ENCODE peak calls at places on chromosomes 5 and 9, in nine cellular contexts. I, N, E, T, Y, X, Z, Q and C are unnamed samples.

GRCh38 chr5:98771389-98772109 is 1.9 kb upstream of the RGMB start:
- DNase-seq in I (no peak), N (peak), E (no peak), T (peak), Y (no peak), X (peak), Z (peak), Q (peak), C (peak)

GRCh38 chr9:127896395-127897193 is 2.8 kb downstream of the ST6GALNAC6 start:
- DNase-seq in I (no peak), N (no peak), E (no peak), T (no peak), Y (no peak), X (no peak), Z (no peak), Q (no peak), C (no peak)

GRCh38 chr5:165360366-165361142 is 1855.1 kb downstream of the MAT2B start:
- DNase-seq in I (no peak), N (no peak), E (no peak), T (no peak), Y (no peak), X (no peak), Z (no peak), Q (no peak), C (no peak)

GRCh38 chr9:77935974-77936373 is 95.6 kb downstream of the GNAQ start:
- DNase-seq in I (no peak), N (no peak), E (no peak), T (no peak), Y (no peak), X (no peak), Z (no peak), Q (no peak), C (no peak)

GRCh38 chr9:137786511-137786920 is 91.1 kb upstream of the CACNA1B start:
- DNase-seq in I (no peak), N (peak), E (no peak), T (no peak), Y (no peak), X (peak), Z (no peak), Q (no peak), C (no peak)

GRCh38 chr5:172399826-172400225 is 54.5 kb downstream of the SH3PXD2B start:
- DNase-seq in I (no peak), N (no peak), E (no peak), T (no peak), Y (no peak), X (no peak), Z (no peak), Q (no peak), C (no peak)

GRCh38 chr5:45779874-45780671 is 83.9 kb upstream of the HCN1 start:
- DNase-seq in I (no peak), N (no peak), E (no peak), T (no peak), Y (no peak), X (no peak), Z (no peak), Q (no peak), C (no peak)

GRCh38 chr5:139619861-139620260 is 28.3 kb upstream of the CXXC5 start:
- DNase-seq in I (no peak), N (no peak), E (peak), T (no peak), Y (no peak), X (no peak), Z (no peak), Q (no peak), C (no peak)

GRCh38 chr5:95817430-95817829 is 5.1 kb downstream of the GLRX start:
- DNase-seq in I (no peak), N (peak), E (no peak), T (no peak), Y (no peak), X (peak), Z (peak), Q (no peak), C (no peak)

GRCh38 chr5:25414746-25415145 is 770.0 kb upstream of the CDH10 start:
- DNase-seq in I (no peak), N (no peak), E (no peak), T (no peak), Y (no peak), X (no peak), Z (no peak), Q (no peak), C (no peak)

GRCh38 chr5:127386557-127386956 is 96.0 kb downstream of the MEGF10 start:
- DNase-seq in I (no peak), N (peak), E (no peak), T (no peak), Y (no peak), X (peak), Z (no peak), Q (no peak), C (no peak)

GRCh38 chr9:116477584-116478141 is 209.4 kb upstream of the TRIM32 start:
- DNase-seq in I (no peak), N (no peak), E (no peak), T (no peak), Y (no peak), X (no peak), Z (no peak), Q (no peak), C (no peak)

GRCh38 chr9:89291741-89292140 is 19.3 kb upstream of the CKS2 start:
- DNase-seq in I (no peak), N (no peak), E (no peak), T (no peak), Y (no peak), X (no peak), Z (no peak), Q (no peak), C (no peak)

GRCh38 chr9:98791147-98792095 is 4.9 kb downstream of the ANKS6 start:
- DNase-seq in I (peak), N (peak), E (peak), T (peak), Y (peak), X (peak), Z (peak), Q (peak), C (peak)

GRCh38 chr5:157266286-157267007 is 524 bp downstream of the CYFIP2 start:
- DNase-seq in I (peak), N (no peak), E (no peak), T (peak), Y (peak), X (no peak), Z (no peak), Q (no peak), C (no peak)

GRCh38 chr5:142779163-142779562 is 9.0 kb downstream of the ARHGAP26 start:
- DNase-seq in I (no peak), N (peak), E (no peak), T (no peak), Y (no peak), X (peak), Z (no peak), Q (no peak), C (no peak)

GRCh38 chr9:108103294-108103693 is 613.7 kb upstream of the KLF4 start:
- DNase-seq in I (no peak), N (peak), E (no peak), T (no peak), Y (no peak), X (no peak), Z (no peak), Q (no peak), C (no peak)

GRCh38 chr5:164422400-164422799 is 917.0 kb downstream of the MAT2B start:
- DNase-seq in I (no peak), N (peak), E (no peak), T (no peak), Y (no peak), X (no peak), Z (no peak), Q (no peak), C (no peak)

GRCh38 chr5:6763191-6763590 is 50.0 kb downstream of the TENT4A start:
- DNase-seq in I (no peak), N (no peak), E (no peak), T (no peak), Y (no peak), X (no peak), Z (no peak), Q (no peak), C (no peak)

GRCh38 chr9:121494192-121494591 is 5.5 kb downstream of the GGTA1 start:
- DNase-seq in I (no peak), N (no peak), E (no peak), T (no peak), Y (no peak), X (no peak), Z (no peak), Q (no peak), C (no peak)

GRCh38 chr5:86129009-86129408 is 488.7 kb upstream of the COX7C start:
- DNase-seq in I (no peak), N (no peak), E (no peak), T (no peak), Y (no peak), X (no peak), Z (no peak), Q (no peak), C (no peak)

GRCh38 chr9:1083325-1083913 is 33.3 kb downstream of the DMRT2 start:
- DNase-seq in I (no peak), N (no peak), E (peak), T (no peak), Y (peak), X (no peak), Z (peak), Q (no peak), C (no peak)

GRCh38 chr5:23314827-23315226 is 192.6 kb upstream of the PRDM9 start:
- DNase-seq in I (no peak), N (peak), E (no peak), T (no peak), Y (no peak), X (no peak), Z (no peak), Q (no peak), C (no peak)

GRCh38 chr5:175059687-175060194 is 335.4 kb downstream of the MSX2 start:
- DNase-seq in I (no peak), N (no peak), E (no peak), T (peak), Y (no peak), X (peak), Z (no peak), Q (no peak), C (no peak)
- TF ChIP-seq CTCF in I (no peak), N (no peak), E (no peak), T (no peak), Y (no peak), X (no peak), Z (no peak), Q (no peak), C (no peak)

GRCh38 chr5:141343242-141343952 is at the start of gene PCDHGA3:
- DNase-seq in I (no peak), N (peak), E (no peak), T (no peak), Y (no peak), X (peak), Z (no peak), Q (no peak), C (no peak)
- TF ChIP-seq CTCF in I (no peak), N (peak), E (no peak), T (no peak), Y (peak), X (peak), Z (peak), Q (peak), C (no peak)

DNA sequence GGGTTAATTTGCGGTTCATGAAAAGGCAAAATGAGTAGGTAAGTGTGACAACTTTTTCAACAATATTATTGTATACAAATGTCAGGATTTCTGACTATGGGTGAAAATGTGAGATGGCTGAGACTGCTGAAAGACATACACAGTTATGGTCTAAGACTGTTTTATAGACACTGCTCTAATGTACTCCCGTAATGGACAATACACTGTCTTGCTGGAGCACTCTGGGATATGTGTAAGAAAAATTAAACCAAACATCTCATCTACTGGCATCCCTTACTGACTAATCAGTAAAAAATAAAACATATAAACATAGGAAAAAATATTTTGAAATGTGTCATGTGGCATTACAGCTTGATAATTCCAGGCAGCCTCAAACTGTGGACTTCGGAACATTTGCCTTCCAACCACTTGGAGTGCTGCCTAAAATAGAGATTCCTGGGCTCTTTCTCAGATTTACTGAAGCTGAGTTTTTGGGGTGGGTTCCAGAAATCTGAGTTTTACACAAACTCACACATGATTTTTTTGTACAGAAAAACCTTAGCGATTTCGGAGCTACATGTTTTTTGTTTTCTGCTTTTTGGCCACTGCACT is 233.9 kb upstream of the TBCA start:
- DNase-seq in I (no peak), N (peak), E (no peak), T (no peak), Y (no peak), X (peak), Z (peak), Q (no peak), C (no peak)
- TF ChIP-seq CTCF in I (no peak), N (peak), E (no peak), T (no peak), Y (no peak), X (peak), Z (no peak), Q (no peak), C (no peak)

GRCh38 chr5:126359884-126360283 is 63.3 kb upstream of the GRAMD2B start:
- DNase-seq in I (no peak), N (peak), E (no peak), T (no peak), Y (no peak), X (no peak), Z (no peak), Q (no peak), C (no peak)

GRCh38 chr5:126355940-126356339 is 67.3 kb upstream of the GRAMD2B start:
- DNase-seq in I (no peak), N (no peak), E (no peak), T (no peak), Y (no peak), X (no peak), Z (no peak), Q (no peak), C (no peak)

GRCh38 chr5:126354857-126355731 is 68.1 kb upstream of the GRAMD2B start:
- DNase-seq in I (no peak), N (no peak), E (no peak), T (no peak), Y (no peak), X (no peak), Z (no peak), Q (no peak), C (no peak)

GRCh38 chr5:126358525-126358924 is 64.7 kb upstream of the GRAMD2B start:
- DNase-seq in I (no peak), N (no peak), E (no peak), T (peak), Y (no peak), X (peak), Z (no peak), Q (no peak), C (no peak)

DNA sequence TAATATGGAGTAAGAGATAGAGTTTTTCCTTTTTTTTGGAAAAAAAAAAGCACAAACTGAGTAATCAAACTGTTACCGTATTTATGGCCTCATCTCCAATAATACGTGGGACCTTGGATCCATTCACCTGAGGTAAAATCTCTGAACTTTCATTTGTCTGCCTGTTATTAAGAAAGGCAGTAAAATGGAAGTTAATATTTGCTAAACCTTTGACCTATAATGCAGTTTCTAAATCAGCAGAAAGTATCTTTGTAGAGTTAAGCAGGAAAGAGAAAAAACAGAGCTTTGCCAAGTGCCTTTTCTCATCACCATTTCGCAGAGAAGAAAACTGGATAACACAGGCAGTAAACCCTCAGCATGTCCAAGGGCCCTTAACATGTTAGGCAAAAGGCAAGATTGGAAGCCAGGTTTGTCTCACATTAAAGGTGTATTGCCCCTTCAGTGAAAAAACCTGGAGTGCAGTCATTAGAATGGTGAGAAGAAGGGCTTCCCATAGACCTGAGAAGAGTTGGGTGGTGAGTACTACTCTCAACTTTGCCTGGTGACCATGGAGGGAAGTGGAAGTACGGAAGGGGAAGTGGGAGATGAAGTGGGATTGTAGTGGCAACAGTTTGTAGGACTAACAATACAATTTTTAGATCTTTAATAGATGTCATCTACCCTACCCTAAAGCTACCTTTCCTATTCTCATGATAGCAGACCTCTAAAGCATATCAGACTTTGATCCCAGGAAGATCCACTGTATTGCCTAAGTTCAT is 65.4 kb upstream of the GRAMD2B start:
- DNase-seq in I (no peak), N (no peak), E (no peak), T (no peak), Y (no peak), X (no peak), Z (no peak), Q (no peak), C (no peak)
- TF ChIP-seq CTCF in I (no peak), N (no peak), E (no peak), T (no peak), Y (no peak), X (no peak), Z (no peak), Q (no peak), C (no peak)

DNA sequence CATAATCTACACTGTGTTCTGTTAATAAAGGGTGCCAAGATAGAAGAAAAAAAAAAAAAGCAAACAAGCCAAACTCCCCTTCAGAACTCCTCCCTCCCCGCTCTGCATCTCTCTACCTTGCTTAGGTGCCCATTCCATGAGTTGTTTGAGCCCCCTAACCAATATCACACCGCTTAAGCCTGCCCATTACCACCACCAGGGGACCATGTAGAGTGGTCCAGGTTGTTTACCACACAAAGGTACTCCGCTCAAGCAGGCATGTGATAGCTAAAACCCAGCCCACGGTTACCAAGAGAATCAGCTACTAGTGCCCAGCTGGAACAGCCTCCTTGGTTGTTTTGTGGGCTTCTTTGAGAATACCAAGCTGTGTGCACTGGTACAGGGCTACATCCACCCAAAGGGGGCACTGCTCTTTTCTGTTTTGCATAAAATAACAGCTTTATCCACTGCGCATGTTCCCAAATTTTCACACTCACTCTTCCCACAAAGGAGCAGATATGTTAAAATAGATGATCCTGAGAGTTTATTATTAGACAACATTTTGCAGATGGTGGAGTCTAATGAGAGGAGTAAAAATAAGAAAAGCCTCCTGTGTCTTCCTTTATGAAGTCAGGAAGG is 304.1 kb downstream of the DEPDC1B start:
- DNase-seq in I (no peak), N (no peak), E (no peak), T (no peak), Y (no peak), X (no peak), Z (no peak), Q (no peak), C (no peak)
- TF ChIP-seq CTCF in I (no peak), N (no peak), E (no peak), T (no peak), Y (no peak), X (peak), Z (peak), Q (no peak), C (no peak)

GRCh38 chr9:126049896-126050604 is 276.6 kb upstream of the MVB12B start:
- DNase-seq in I (no peak), N (no peak), E (no peak), T (no peak), Y (no peak), X (no peak), Z (no peak), Q (no peak), C (no peak)
- TF ChIP-seq CTCF in I (no peak), N (no peak), E (no peak), T (no peak), Y (no peak), X (no peak), Z (no peak), Q (no peak), C (no peak)

DNA sequence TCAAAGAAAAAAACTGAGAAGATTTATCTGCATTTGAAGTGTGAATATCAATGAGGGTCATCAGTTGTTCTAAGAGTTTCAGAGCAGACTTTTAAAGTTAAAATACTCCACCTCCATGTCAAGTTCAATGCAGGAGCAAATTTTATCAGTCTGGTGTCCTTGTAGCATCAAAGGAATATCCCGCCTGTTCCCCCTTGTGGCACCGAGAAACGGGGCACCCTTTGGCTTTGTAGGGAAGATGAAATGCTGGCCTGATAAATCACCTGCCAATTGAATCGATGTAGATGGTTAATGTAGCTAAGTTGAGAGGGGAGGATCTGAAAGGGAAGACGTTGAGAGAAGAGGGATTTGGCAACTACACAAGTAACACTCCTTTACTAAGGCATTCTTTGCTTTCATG is 714.5 kb downstream of the EFNA5 start:
- DNase-seq in I (no peak), N (no peak), E (no peak), T (no peak), Y (no peak), X (no peak), Z (no peak), Q (no peak), C (no peak)
- TF ChIP-seq CTCF in I (no peak), N (no peak), E (no peak), T (no peak), Y (no peak), X (no peak), Z (no peak), Q (no peak), C (no peak)

GRCh38 chr9:136697821-136698526 is 10.7 kb upstream of the AGPAT2 start:
- DNase-seq in I (no peak), N (no peak), E (no peak), T (no peak), Y (peak), X (no peak), Z (no peak), Q (no peak), C (no peak)
- TF ChIP-seq CTCF in I (no peak), N (no peak), E (no peak), T (no peak), Y (no peak), X (no peak), Z (no peak), Q (no peak), C (no peak)

DNA sequence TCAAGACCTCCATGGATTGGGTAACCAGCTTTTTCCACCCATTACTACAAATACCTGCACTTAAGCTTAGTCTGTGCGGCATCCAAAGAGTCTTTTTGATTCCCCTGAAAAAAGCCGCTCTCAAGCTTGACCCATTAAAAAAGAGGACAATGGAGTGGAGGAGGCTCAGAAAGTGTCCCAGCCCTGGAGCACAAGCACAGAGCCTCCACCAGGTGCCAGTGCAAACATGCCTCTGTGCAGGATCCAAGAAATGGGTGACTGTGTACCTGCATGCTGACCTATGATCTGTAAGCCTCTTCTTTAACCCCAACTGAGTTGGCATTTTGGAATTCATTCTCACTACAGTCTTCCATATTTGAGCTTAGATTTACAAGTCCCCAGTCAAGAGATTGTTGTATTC is 168.3 kb upstream of the TLE4 start:
- DNase-seq in I (no peak), N (no peak), E (no peak), T (no peak), Y (no peak), X (no peak), Z (no peak), Q (no peak), C (no peak)
- TF ChIP-seq CTCF in I (peak), N (no peak), E (no peak), T (no peak), Y (no peak), X (no peak), Z (no peak), Q (no peak), C (no peak)